ENCODE peak calls at places on chromosome 11, in four cellular contexts. E is psoas muscle, T is brain microvascular endothelial cell, W is uterus. U is an unnamed sample.

GRCh38 chr11:119421351-119421750 is 1.6 kb downstream of the THY1 start:
- DNase-seq in E (no peak), T (no peak), W (no peak), U (no peak)

GRCh38 chr11:126348806-126349582 is 6.5 kb upstream of the ST3GAL4 start:
- DNase-seq in W (no peak), T (no peak), E (no peak), U (peak)

GRCh38 chr11:66221726-66222236 is 46.7 kb upstream of the RAB1B start:
- DNase-seq in E (no peak), W (peak), T (no peak), U (no peak)

GRCh38 chr11:32829680-32830412 is at the start of gene PRRG4:
- DNase-seq in T (no peak), W (peak), E (peak), U (peak)

GRCh38 chr11:123560001-123560400 is 94.4 kb downstream of the SCN3B start:
- DNase-seq in T (peak), E (peak), W (peak), U (peak)

GRCh38 chr11:65574963-65575567 is 788 bp upstream of the EHBP1L1 start:
- DNase-seq in T (no peak), W (no peak), E (no peak), U (no peak)

GRCh38 chr11:65133724-65134123 is 595 bp downstream of the SYVN1 start:
- DNase-seq in E (peak), W (peak), T (no peak), U (no peak)

GRCh38 chr11:57474751-57475115 is 14.4 kb downstream of the RTN4RL2 start:
- DNase-seq in W (no peak), T (no peak), E (no peak), U (no peak)

GRCh38 chr11:37574361-37574760 is 976.3 kb upstream of the RAG2 start:
- DNase-seq in T (no peak), E (no peak), W (no peak), U (no peak)

GRCh38 chr11:107691003-107691402 is 20.9 kb downstream of the SLN start:
- DNase-seq in E (no peak), T (peak), W (no peak), U (peak)

GRCh38 chr11:47179655-47179991 is 2.9 kb upstream of the ARFGAP2 start:
- DNase-seq in E (peak), W (no peak), T (peak), U (no peak)

GRCh38 chr11:114257621-114258558 is 38.3 kb upstream of the NNMT start:
- DNase-seq in W (peak), E (peak), T (no peak), U (peak)

GRCh38 chr11:115931684-115932083 is 427.5 kb upstream of the CADM1 start:
- DNase-seq in T (no peak), E (no peak), W (no peak), U (no peak)

GRCh38 chr11:41878158-41878557 is 418.7 kb upstream of the LRRC4C start:
- DNase-seq in T (peak), W (no peak), E (no peak), U (no peak)

GRCh38 chr11:13939952-13940610 is 22.4 kb upstream of the SPON1 start:
- DNase-seq in E (no peak), W (no peak), T (no peak), U (no peak)

GRCh38 chr11:35875466-35875865 is 68.4 kb upstream of the LDLRAD3 start:
- DNase-seq in E (no peak), W (no peak), T (no peak), U (no peak)

GRCh38 chr11:86589204-86589603 is 83.2 kb downstream of the ME3 start:
- DNase-seq in E (no peak), W (no peak), T (no peak), U (no peak)

GRCh38 chr11:3049430-3050243 is 7.6 kb downstream of the CARS1 start:
- DNase-seq in W (peak), T (peak), E (peak), U (peak)

GRCh38 chr11:69919659-69920499 is 100.7 kb upstream of the FGF3 start:
- DNase-seq in E (no peak), W (peak), T (no peak), U (no peak)

GRCh38 chr11:73997120-73997772 is 11.6 kb downstream of the UCP3 start:
- DNase-seq in W (no peak), E (no peak), T (no peak), U (no peak)

GRCh38 chr11:109029927-109030326 is 365.1 kb downstream of the DDX10 start:
- DNase-seq in T (no peak), E (no peak), W (no peak), U (no peak)

GRCh38 chr11:42542336-42542735 is 769.5 kb upstream of the API5 start:
- DNase-seq in E (no peak), W (no peak), T (no peak), U (no peak)

DNA sequence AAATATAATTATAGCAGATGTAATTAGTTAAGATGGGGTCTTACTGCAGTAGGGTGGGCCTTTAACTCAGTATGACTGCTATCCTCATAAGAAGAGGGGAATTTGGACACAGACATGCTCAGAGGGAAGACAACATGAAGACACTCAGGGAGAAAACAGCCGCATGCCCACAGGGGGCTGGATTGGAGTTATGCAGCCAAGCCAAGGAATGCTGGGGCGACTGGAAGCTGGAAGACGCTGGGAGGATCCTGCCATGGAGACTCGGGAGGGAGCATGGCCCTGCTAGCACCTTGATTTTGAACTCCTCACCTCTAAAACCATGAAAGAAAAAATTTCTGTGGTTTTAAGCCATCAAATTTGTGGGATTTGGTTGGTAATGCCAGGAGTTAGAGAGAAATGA is 40.9 kb downstream of the PANX1 start:
- DNase-seq in E (no peak), W (no peak), T (no peak), U (no peak)
- TF ChIP-seq CTCF in E (no peak), W (no peak), T (no peak), U (no peak)

GRCh38 chr11:132072880-132073213 is 702.4 kb downstream of the NTM start:
- DNase-seq in W (no peak), T (peak), E (no peak), U (no peak)
- H3K4me3 ChIP-seq in W (no peak), T (no peak), E (no peak), U (no peak)

GRCh38 chr11:44258190-44258489 is 51.8 kb downstream of the ALX4 start:
- DNase-seq in T (no peak), E (no peak), W (no peak), U (no peak)
- TF ChIP-seq CTCF in T (peak), E (no peak), W (no peak), U (no peak)

DNA sequence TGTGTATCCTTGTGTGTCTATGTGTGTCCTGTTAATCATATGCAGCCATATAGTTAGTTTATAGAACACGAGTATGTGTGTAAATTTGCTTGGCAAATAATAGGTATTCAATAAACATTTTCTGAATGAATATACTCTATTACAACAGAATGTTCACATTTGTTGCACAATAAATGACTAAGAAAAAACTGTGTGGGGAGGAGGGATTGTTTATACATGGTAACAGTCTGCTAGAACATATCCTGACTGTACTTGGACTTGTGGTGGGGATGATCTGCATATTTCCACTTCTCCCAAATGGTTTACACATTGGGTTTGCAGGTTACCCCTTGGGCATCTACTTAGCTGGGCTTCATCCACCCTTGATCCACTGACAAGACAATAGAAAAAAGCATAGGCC is 194.6 kb downstream of the INSC start:
- DNase-seq in W (no peak), T (no peak), E (no peak), U (no peak)
- H3K4me3 ChIP-seq in W (no peak), T (no peak), E (no peak), U (no peak)

GRCh38 chr11:128553662-128554392 is 33.5 kb downstream of the ETS1 start:
- DNase-seq in W (no peak), T (no peak), E (no peak), U (peak)

GRCh38 chr11:128552783-128553661 is 34.3 kb downstream of the ETS1 start:
- DNase-seq in T (no peak), E (no peak), W (no peak), U (peak)

GRCh38 chr11:128559496-128560103 is 27.8 kb downstream of the ETS1 start:
- DNase-seq in W (no peak), T (no peak), E (no peak), U (no peak)

GRCh38 chr11:128551641-128552335 is 35.6 kb downstream of the ETS1 start:
- DNase-seq in T (no peak), W (no peak), E (no peak), U (no peak)

GRCh38 chr11:128555606-128556005 is 31.8 kb downstream of the ETS1 start:
- DNase-seq in E (no peak), T (no peak), W (no peak), U (no peak)
- TF ChIP-seq CTCF in E (peak), T (peak), W (peak), U (peak)

GRCh38 chr11:84890706-84891105 is 736.4 kb downstream of the DLG2 start:
- DNase-seq in T (peak), W (no peak), E (no peak), U (no peak)

GRCh38 chr11:84886344-84886743 is 740.8 kb downstream of the DLG2 start:
- DNase-seq in W (no peak), T (peak), E (no peak), U (peak)

GRCh38 chr11:84889556-84889955 is 737.6 kb downstream of the DLG2 start:
- DNase-seq in T (no peak), E (no peak), W (no peak), U (no peak)

GRCh38 chr11:84884836-84885235 is 742.3 kb downstream of the DLG2 start:
- DNase-seq in T (no peak), W (no peak), E (no peak), U (no peak)

DNA sequence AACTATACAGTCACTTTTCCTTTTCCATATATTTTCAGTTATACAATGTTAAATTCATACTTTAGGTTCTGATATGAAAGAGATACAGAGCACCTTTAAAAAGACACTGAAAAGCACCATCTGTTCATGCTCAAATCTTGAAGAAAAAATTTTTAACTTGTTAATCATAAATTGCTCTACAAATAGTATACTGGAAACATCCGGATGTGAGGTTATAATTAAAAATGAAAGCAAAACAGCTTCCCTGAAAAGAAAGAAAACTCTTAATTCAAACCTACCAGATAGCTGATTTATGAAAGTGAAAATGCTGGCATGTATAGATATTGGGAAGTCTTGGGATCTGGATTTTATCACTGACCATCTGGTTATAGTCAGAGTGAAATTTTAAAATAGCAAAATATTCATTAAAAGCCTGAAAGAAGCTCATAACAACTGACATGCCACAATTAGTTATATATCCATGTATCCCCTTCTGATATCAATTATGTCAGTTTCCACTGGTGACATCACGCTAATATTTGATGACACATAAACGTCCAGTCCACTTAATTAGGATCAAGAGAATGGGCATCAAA is 740.0 kb downstream of the DLG2 start:
- DNase-seq in W (no peak), E (no peak), T (no peak), U (no peak)
- H3K4me3 ChIP-seq in W (no peak), E (no peak), T (no peak), U (no peak)

GRCh38 chr11:96091476-96091875 is 167.6 kb upstream of the MTMR2 start:
- DNase-seq in W (no peak), E (no peak), T (no peak), U (no peak)
- TF ChIP-seq CTCF in W (no peak), E (no peak), T (peak), U (no peak)

GRCh38 chr11:27485930-27486773 is 13.6 kb upstream of the LGR4 start:
- DNase-seq in W (peak), E (no peak), T (peak), U (peak)

GRCh38 chr11:27487706-27488105 is 15.1 kb upstream of the LGR4 start:
- DNase-seq in T (no peak), W (no peak), E (no peak), U (no peak)

DNA sequence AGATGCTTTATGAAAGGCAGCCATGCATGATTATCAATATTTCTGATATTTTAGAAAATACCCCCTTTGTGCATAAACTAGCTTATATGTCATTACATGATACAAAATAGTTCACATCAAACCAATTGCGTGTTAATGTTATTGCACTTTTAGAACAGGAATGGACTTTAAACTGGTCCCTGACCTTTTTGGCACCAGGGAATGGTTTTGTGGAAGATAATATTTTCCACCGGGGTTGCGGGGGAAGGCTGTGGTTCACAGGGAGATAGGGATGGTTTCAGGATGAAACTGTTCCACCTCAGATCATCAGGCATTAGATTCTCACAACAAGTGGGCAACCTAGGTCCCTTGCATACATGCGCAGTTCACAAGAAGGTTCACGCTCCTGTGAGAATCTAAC is 16.5 kb upstream of the LGR4 start:
- DNase-seq in W (no peak), E (no peak), T (no peak), U (no peak)
- H3K4me3 ChIP-seq in W (no peak), E (no peak), T (no peak), U (no peak)

U was measured in astrocyte of the spinal cord.